ENCODE peak calls at places on chromosome 22, in ten cellular contexts. G is cardiac muscle cell; Z is A549; A is CD4-positive, CD25-positive, alpha-beta regulatory T cell; L is aorta; B is sigmoid colon; K is IMR-90; D is heart left ventricle; Q is lung; I is upper lobe of right lung. X is an unnamed sample.

GRCh38 chr22:41925783-41926460 is 684 bp downstream of the TNFRSF13C start:
- DNase-seq in L (peak; percentile 84), I (peak; percentile 81), K (peak; percentile 34), Q (peak; percentile 50), G (peak; percentile 71), B (no peak), A (peak; percentile 79), D (peak; percentile 65), Z (no peak), X (peak; percentile 82)

GRCh38 chr22:22156716-22157499 is 87.7 kb upstream of the VPREB1 start:
- DNase-seq in L (no peak), Q (peak; percentile 65), B (no peak), G (peak; percentile 60), K (peak; percentile 73), I (no peak), A (peak; percentile 50), Z (peak; percentile 64), D (no peak), X (no peak)

GRCh38 chr22:17368144-17368726 is 1.0 kb upstream of the CECR2 start:
- DNase-seq in K (no peak), Q (no peak), L (no peak), B (peak; percentile 68), Z (no peak), I (no peak), D (no peak), G (no peak), A (no peak), X (no peak)

GRCh38 chr22:22591348-22592299 is 32.6 kb upstream of the PRAME start:
- DNase-seq in G (no peak), K (peak; percentile 13), B (no peak), A (no peak), D (no peak), Z (no peak), I (no peak), L (no peak), Q (no peak), X (no peak)

GRCh38 chr22:25102722-25103121 is 96.9 kb upstream of the CRYBB3 start:
- DNase-seq in G (no peak), Q (no peak), L (no peak), K (no peak), A (no peak), I (no peak), Z (no peak), D (no peak), B (no peak), X (no peak)

GRCh38 chr22:23242473-23243001 is 62.2 kb downstream of the BCR start:
- DNase-seq in L (no peak), D (no peak), B (no peak), I (no peak), K (peak; percentile 46), Q (no peak), Z (no peak), G (peak; percentile 64), A (no peak), X (peak; percentile 30)

GRCh38 chr22:43260818-43261217 is 73.9 kb upstream of the TTLL12 start:
- DNase-seq in L (no peak), G (no peak), Q (no peak), A (no peak), K (peak; percentile 18), I (no peak), B (no peak), D (no peak), Z (no peak), X (no peak)

GRCh38 chr22:28139993-28140392 is 220.9 kb upstream of the PITPNB start:
- DNase-seq in D (no peak), Q (no peak), Z (no peak), B (no peak), A (no peak), G (peak; percentile 5), L (no peak), I (no peak), K (peak; percentile 93), X (no peak)

GRCh38 chr22:21657361-21658118 is 8.3 kb upstream of the PPIL2 start:
- DNase-seq in B (no peak), K (peak; percentile 8), G (peak; percentile 88), I (peak; percentile 92), Q (peak; percentile 66), L (peak; percentile 89), Z (peak; percentile 75), A (peak; percentile 67), D (peak; percentile 79), X (peak; percentile 88)

GRCh38 chr22:19959043-19959586 is 17.5 kb upstream of the TXNRD2 start:
- DNase-seq in K (peak; percentile 39), D (peak; percentile 73), A (no peak), G (peak; percentile 99), B (peak; percentile 88), Q (peak; percentile 79), I (peak; percentile 88), L (peak; percentile 92), Z (no peak), X (peak; percentile 80)
- H3K4me3 ChIP-seq in K (no peak overlapping the region), D (peak overlapping the region; percentile 26), A (no peak overlapping the region), G (peak overlapping the region; percentile 29), B (peak overlapping the region; percentile 40), Q (no peak overlapping the region), I (peak overlapping the region; percentile 15), L (no peak overlapping the region), Z (no peak overlapping the region), X (no peak overlapping the region)

DNA sequence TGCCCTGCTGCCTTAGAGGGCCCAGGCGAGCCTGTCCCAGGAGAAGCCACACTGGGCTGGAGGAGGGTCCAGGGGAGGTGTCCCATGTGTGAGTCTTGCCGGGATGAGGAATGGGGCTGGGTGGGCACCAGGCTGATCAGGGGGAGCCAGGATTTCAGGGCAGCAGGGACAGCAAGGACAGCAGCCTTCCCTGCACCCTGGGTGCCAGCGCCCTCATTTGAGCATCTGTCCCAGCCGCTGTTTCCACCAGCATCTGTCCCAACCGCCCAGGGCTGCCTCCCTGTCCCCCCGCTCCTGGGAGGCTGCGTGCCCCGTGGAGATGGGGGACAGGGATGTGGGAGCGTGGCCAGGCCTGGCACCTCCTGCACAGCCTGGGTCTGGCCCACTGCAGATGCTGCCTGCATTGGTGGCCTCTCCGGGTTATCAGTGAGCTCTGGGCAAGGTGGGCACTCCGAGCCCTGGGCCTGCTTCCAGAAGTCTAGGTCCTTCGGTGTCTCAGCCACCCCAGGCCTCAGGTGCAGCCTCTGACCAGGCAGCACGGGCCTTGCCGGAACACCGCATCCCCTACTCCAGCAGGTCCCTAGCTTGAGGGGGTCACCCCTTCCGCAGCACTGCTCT is 1072.2 kb downstream of the BRD1 start:
- DNase-seq in Z (no peak), L (peak; percentile 62), B (peak; percentile 59), D (no peak), I (no peak), G (no peak), Q (peak; percentile 21), K (no peak), A (no peak), X (peak; percentile 8)
- H3K9me3 ChIP-seq in Z (no peaks in the 10 kb centered on the region), L (peaks cover 2% of the 10 kb centered on the region), B (no peaks in the 10 kb centered on the region), D (no peaks in the 10 kb centered on the region), I (no peaks in the 10 kb centered on the region), G (no peaks in the 10 kb centered on the region), Q (no peaks in the 10 kb centered on the region), K (peaks cover 72% of the 10 kb centered on the region), A (no peaks in the 10 kb centered on the region), X (no peaks in the 10 kb centered on the region)

GRCh38 chr22:30228509-30229359 is 17.8 kb downstream of the LIF start:
- DNase-seq in G (no peak), K (no peak), Z (peak; percentile 55), B (no peak), A (no peak), D (no peak), Q (no peak), I (no peak), L (no peak), X (no peak)

GRCh38 chr22:30230330-30230729 is 16.2 kb downstream of the LIF start:
- DNase-seq in G (no peak), A (no peak), Q (no peak), L (no peak), D (no peak), Z (no peak), K (no peak), I (no peak), B (no peak), X (no peak)

GRCh38 chr22:30225220-30225922 is 21.2 kb downstream of the LIF start:
- DNase-seq in Z (no peak), A (no peak), L (no peak), B (no peak), D (no peak), Q (no peak), K (no peak), G (no peak), I (no peak), X (no peak)

GRCh38 chr22:30226192-30226832 is 20.2 kb downstream of the LIF start:
- DNase-seq in G (no peak), K (peak; percentile 56), Q (no peak), A (no peak), Z (peak; percentile 58), D (no peak), L (no peak), B (no peak), I (no peak), X (no peak)

GRCh38 chr22:30227438-30228228 is 18.9 kb downstream of the LIF start:
- DNase-seq in G (no peak), D (no peak), K (no peak), I (no peak), B (no peak), A (no peak), Q (no peak), L (no peak), Z (no peak), X (no peak)
- H3K4me3 ChIP-seq in G (no peak overlapping the region), D (no peak overlapping the region), K (no peak overlapping the region), I (no peak overlapping the region), B (no peak overlapping the region), A (no peak overlapping the region), Q (no peak overlapping the region), L (no peak overlapping the region), Z (no peak overlapping the region), X (no peak overlapping the region)

GRCh38 chr22:47398921-47399790 is 636.7 kb downstream of the TBC1D22A start:
- DNase-seq in L (peak; percentile 47), Q (no peak), D (no peak), Z (no peak), G (no peak), B (no peak), I (peak; percentile 40), A (no peak), K (no peak), X (no peak)
- H3K9me3 ChIP-seq in L (no peaks in the 10 kb centered on the region), Q (no peaks in the 10 kb centered on the region), D (no peaks in the 10 kb centered on the region), Z (no peaks in the 10 kb centered on the region), G (no peaks in the 10 kb centered on the region), B (no peaks in the 10 kb centered on the region), I (no peaks in the 10 kb centered on the region), A (no peaks in the 10 kb centered on the region), K (peaks cover 28% of the 10 kb centered on the region), X (no peaks in the 10 kb centered on the region)

GRCh38 chr22:37701121-37701786 is 4.4 kb downstream of the TRIOBP start:
- DNase-seq in A (no peak), Z (no peak), L (no peak), B (no peak), Q (no peak), K (peak; percentile 32), D (no peak), G (no peak), I (no peak), X (no peak)
- H3K4me3 ChIP-seq in A (no peak overlapping the region), Z (no peak overlapping the region), L (no peak overlapping the region), B (no peak overlapping the region), Q (no peak overlapping the region), K (no peak overlapping the region), D (no peak overlapping the region), G (no peak overlapping the region), I (no peak overlapping the region), X (no peak overlapping the region)

DNA sequence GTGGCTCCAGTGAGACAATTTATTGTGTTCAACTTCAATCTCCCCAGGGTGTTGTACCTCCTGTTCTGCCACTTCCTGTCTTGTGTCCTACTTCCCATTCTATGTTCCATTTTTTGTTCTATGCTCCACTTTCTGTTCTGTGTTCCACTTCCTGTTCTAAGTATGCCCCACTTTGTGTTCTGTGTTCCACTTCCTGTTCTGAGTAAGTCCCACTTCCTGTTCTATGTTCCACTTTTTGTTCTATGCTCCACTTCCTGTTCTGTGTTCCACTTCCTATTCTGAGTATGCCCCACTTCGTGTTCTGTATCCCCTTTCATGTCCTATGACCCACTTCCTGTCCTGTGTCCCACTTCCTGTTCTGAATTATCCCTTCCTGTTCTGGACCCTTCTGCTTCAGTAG is 732.7 kb downstream of the TBC1D22A start:
- DNase-seq in D (no peak), K (no peak), G (no peak), Q (no peak), Z (no peak), B (no peak), I (no peak), L (no peak), A (no peak), X (no peak)
- H3K9me3 ChIP-seq in D (peaks cover 8% of the 10 kb centered on the region), K (peaks cover 40% of the 10 kb centered on the region), G (no peaks in the 10 kb centered on the region), Q (no peaks in the 10 kb centered on the region), Z (no peaks in the 10 kb centered on the region), B (no peaks in the 10 kb centered on the region), I (no peaks in the 10 kb centered on the region), L (peaks cover 1% of the 10 kb centered on the region), A (peaks cover 11% of the 10 kb centered on the region), X (no peaks in the 10 kb centered on the region)